ENCODE peak calls at places on chromosomes 2 and 18, in five cellular contexts. W is mucosa of gallbladder; F is iris pigment epithelial cell; E is astrocyte; Z is stimulated activated CD8-positive, alpha-beta memory T cell treated with anti-CD3 and anti-CD28 coated beads, Interleukin-15, amount 100 ng/mL, for 24 hours. B is an unnamed sample.

GRCh38 chr18:68275616-68276015 is 439.3 kb downstream of the TMX3 start:
- DNase-seq in W (no peak), F (peak), E (peak), Z (no peak), B (no peak)

GRCh38 chr2:52862801-52863200 is 904.8 kb upstream of the CHAC2 start:
- DNase-seq in W (no peak), F (peak), E (peak), Z (no peak), B (no peak)

GRCh38 chr18:67665266-67665665 is 148.7 kb upstream of the DSEL start:
- DNase-seq in W (no peak), F (peak), E (peak), Z (no peak), B (no peak)

GRCh38 chr2:126239560-126239959 is 416.4 kb upstream of the GYPC start:
- DNase-seq in W (no peak), F (no peak), E (no peak), Z (no peak), B (no peak)

GRCh38 chr2:67451086-67451832 is 54.1 kb downstream of the ETAA1 start:
- DNase-seq in W (peak), F (peak), E (peak), Z (no peak), B (no peak)

GRCh38 chr18:10420561-10421352 is 33.7 kb upstream of the APCDD1 start:
- DNase-seq in W (no peak), F (peak), E (peak), Z (no peak), B (no peak)

GRCh38 chr2:52916976-52917375 is 850.6 kb upstream of the CHAC2 start:
- DNase-seq in W (no peak), F (no peak), E (no peak), Z (no peak), B (no peak)

GRCh38 chr2:183063083-183063482 is 15.5 kb upstream of the DUSP19 start:
- DNase-seq in W (no peak), F (peak), E (peak), Z (no peak), B (no peak)

GRCh38 chr18:8839285-8839684 is 133.9 kb downstream of the MTCL1 start:
- DNase-seq in W (no peak), F (no peak), E (peak), Z (no peak), B (no peak)

GRCh38 chr2:199055336-199055735 is 402.4 kb downstream of the SATB2 start:
- DNase-seq in W (no peak), F (no peak), E (no peak), Z (no peak), B (no peak)

GRCh38 chr2:37652199-37652640 is 19.2 kb downstream of the CDC42EP3 start:
- DNase-seq in W (no peak), F (peak), E (peak), Z (no peak), B (no peak)

GRCh38 chr2:140529706-140530105 is 1601.1 kb downstream of the LRP1B start:
- DNase-seq in W (no peak), F (no peak), E (no peak), Z (no peak), B (no peak)

GRCh38 chr18:67358947-67359346 is 157.6 kb downstream of the DSEL start:
- DNase-seq in W (no peak), F (no peak), E (no peak), Z (no peak), B (no peak)

GRCh38 chr2:128501022-128501690 is 182.5 kb upstream of the HS6ST1 start:
- DNase-seq in W (no peak), F (no peak), E (no peak), Z (no peak), B (no peak)

GRCh38 chr2:20604957-20605381 is 45.9 kb downstream of the HS1BP3 start:
- DNase-seq in W (no peak), F (peak), E (peak), Z (no peak), B (peak)

GRCh38 chr18:24027156-24027555 is 12.6 kb downstream of the TTC39C start:
- DNase-seq in W (peak), F (peak), E (peak), Z (no peak), B (no peak)

GRCh38 chr2:218285604-218286003 is 6.7 kb downstream of the TMBIM1 start:
- DNase-seq in W (no peak), F (peak), E (peak), Z (no peak), B (peak)